ENCODE peak calls at places on chromosomes 5 and 9, in four cellular contexts. One of them, this sample, is unnamed.

GRCh38 chr9:76757274-76757673 is 7.0 kb upstream of the PCA3 start:
- DNase-seq in T47D: no peak
- DNase-seq in NCI-H446 treated with DMSO at 0.1 percent for 48 hours: no peak
- DNase-seq in T-cell: no peak
- DNase-seq in this sample: no peak

GRCh38 chr5:6175172-6175855 is 203.0 kb downstream of the MED10 start:
- DNase-seq in NCI-H446 treated with DMSO at 0.1 percent for 48 hours: no peak
- DNase-seq in T-cell: no peak
- DNase-seq in T47D: no peak
- DNase-seq in this sample: no peak

GRCh38 chr9:132244582-132245455 is 83.0 kb downstream of the NTNG2 start:
- DNase-seq in T-cell: no peak
- DNase-seq in NCI-H446 treated with DMSO at 0.1 percent for 48 hours: no peak
- DNase-seq in T47D: no peak
- DNase-seq in this sample: no peak

GRCh38 chr5:169856571-169856970 is 123.7 kb downstream of the INSYN2B start:
- DNase-seq in NCI-H446 treated with DMSO at 0.1 percent for 48 hours: no peak
- DNase-seq in T-cell: no peak
- DNase-seq in T47D: no peak
- DNase-seq in this sample: no peak

GRCh38 chr9:76895186-76895585 is 10.7 kb downstream of the PRUNE2 start:
- DNase-seq in NCI-H446 treated with DMSO at 0.1 percent for 48 hours: no peak
- DNase-seq in T47D: no peak
- DNase-seq in T-cell: no peak
- DNase-seq in this sample: no peak

GRCh38 chr9:115234094-115234493 is 116.1 kb upstream of the TNC start:
- DNase-seq in T-cell: no peak
- DNase-seq in T47D: no peak
- DNase-seq in NCI-H446 treated with DMSO at 0.1 percent for 48 hours: no peak
- DNase-seq in this sample: no peak

GRCh38 chr5:166505546-166505945 is 1785.9 kb upstream of the WWC1 start:
- DNase-seq in NCI-H446 treated with DMSO at 0.1 percent for 48 hours: no peak
- DNase-seq in T-cell: no peak
- DNase-seq in T47D: no peak
- DNase-seq in this sample: no peak

GRCh38 chr5:177402271-177403043 is 2.0 kb upstream of the PFN3 start:
- DNase-seq in T-cell: peak
- DNase-seq in T47D: peak
- DNase-seq in NCI-H446 treated with DMSO at 0.1 percent for 48 hours: no peak
- DNase-seq in this sample: peak

GRCh38 chr9:27377147-27377807 is 80.3 kb upstream of the EQTN start:
- DNase-seq in T47D: no peak
- DNase-seq in T-cell: no peak
- DNase-seq in NCI-H446 treated with DMSO at 0.1 percent for 48 hours: no peak
- DNase-seq in this sample: no peak

GRCh38 chr5:150022681-150023080 is 22.1 kb downstream of the HMGXB3 start:
- DNase-seq in T-cell: no peak
- DNase-seq in T47D: no peak
- DNase-seq in NCI-H446 treated with DMSO at 0.1 percent for 48 hours: no peak
- DNase-seq in this sample: no peak

GRCh38 chr9:13213337-13213736 is 66.2 kb downstream of the MPDZ start:
- DNase-seq in NCI-H446 treated with DMSO at 0.1 percent for 48 hours: peak
- DNase-seq in T-cell: no peak
- DNase-seq in T47D: peak
- DNase-seq in this sample: no peak

GRCh38 chr5:84642795-84643194 is 258.1 kb upstream of the EDIL3 start:
- DNase-seq in T47D: no peak
- DNase-seq in T-cell: no peak
- DNase-seq in NCI-H446 treated with DMSO at 0.1 percent for 48 hours: no peak
- DNase-seq in this sample: no peak

GRCh38 chr5:158384535-158385421 is 525.8 kb upstream of the CLINT1 start:
- DNase-seq in T47D: no peak
- DNase-seq in T-cell: no peak
- DNase-seq in NCI-H446 treated with DMSO at 0.1 percent for 48 hours: no peak
- DNase-seq in this sample: no peak

GRCh38 chr5:173108914-173109313 is 35.4 kb upstream of the BNIP1 start:
- DNase-seq in NCI-H446 treated with DMSO at 0.1 percent for 48 hours: no peak
- DNase-seq in T-cell: no peak
- DNase-seq in T47D: no peak
- DNase-seq in this sample: no peak

GRCh38 chr5:16321284-16321683 is 141.7 kb upstream of the MARCHF11 start:
- DNase-seq in T47D: no peak
- DNase-seq in T-cell: no peak
- DNase-seq in NCI-H446 treated with DMSO at 0.1 percent for 48 hours: no peak
- DNase-seq in this sample: no peak

GRCh38 chr9:74771262-74771585 is 116.5 kb downstream of the TRPM6 start:
- DNase-seq in NCI-H446 treated with DMSO at 0.1 percent for 48 hours: no peak
- DNase-seq in T-cell: no peak
- DNase-seq in T47D: no peak
- DNase-seq in this sample: no peak

GRCh38 chr9:130142635-130143034 is 29.6 kb upstream of the NCS1 start:
- DNase-seq in T-cell: no peak
- DNase-seq in NCI-H446 treated with DMSO at 0.1 percent for 48 hours: no peak
- DNase-seq in T47D: peak
- DNase-seq in this sample: no peak

GRCh38 chr5:162052671-162053070 is 14.9 kb upstream of the GABRG2 start:
- DNase-seq in NCI-H446 treated with DMSO at 0.1 percent for 48 hours: no peak
- DNase-seq in T47D: no peak
- DNase-seq in T-cell: no peak
- DNase-seq in this sample: no peak

GRCh38 chr9:116870566-116870965 is 183.5 kb downstream of the TRIM32 start:
- DNase-seq in T-cell: no peak
- DNase-seq in T47D: peak
- DNase-seq in NCI-H446 treated with DMSO at 0.1 percent for 48 hours: no peak
- DNase-seq in this sample: no peak

GRCh38 chr5:144510845-144511580 is 340.3 kb downstream of the KCTD16 start:
- DNase-seq in NCI-H446 treated with DMSO at 0.1 percent for 48 hours: no peak
- DNase-seq in T-cell: no peak
- DNase-seq in T47D: no peak
- DNase-seq in this sample: no peak

GRCh38 chr9:95516221-95516735 is 493 bp downstream of the PTCH1 start:
- DNase-seq in T-cell: no peak
- DNase-seq in NCI-H446 treated with DMSO at 0.1 percent for 48 hours: no peak
- DNase-seq in T47D: no peak
- DNase-seq in this sample: no peak

GRCh38 chr5:139994234-139994633 is 48.9 kb downstream of the NRG2 start:
- DNase-seq in T-cell: no peak
- DNase-seq in NCI-H446 treated with DMSO at 0.1 percent for 48 hours: no peak
- DNase-seq in T47D: no peak
- DNase-seq in this sample: no peak

GRCh38 chr9:90546200-90546599 is 96.4 kb downstream of the DIRAS2 start:
- DNase-seq in NCI-H446 treated with DMSO at 0.1 percent for 48 hours: peak
- DNase-seq in T-cell: no peak
- DNase-seq in T47D: peak
- DNase-seq in this sample: no peak

GRCh38 chr9:93907551-93908199 is 47.5 kb downstream of the BARX1 start:
- DNase-seq in T-cell: no peak
- DNase-seq in NCI-H446 treated with DMSO at 0.1 percent for 48 hours: no peak
- DNase-seq in T47D: no peak
- DNase-seq in this sample: no peak

GRCh38 chr5:936149-937144 is 43.8 kb downstream of the TRIP13 start:
- DNase-seq in NCI-H446 treated with DMSO at 0.1 percent for 48 hours: no peak
- DNase-seq in T-cell: no peak
- DNase-seq in T47D: no peak
- DNase-seq in this sample: no peak

GRCh38 chr5:108216890-108217289 is 165.0 kb downstream of the FBXL17 start:
- DNase-seq in T47D: no peak
- DNase-seq in NCI-H446 treated with DMSO at 0.1 percent for 48 hours: no peak
- DNase-seq in T-cell: no peak
- DNase-seq in this sample: no peak

GRCh38 chr5:164256351-164256750 is 750.9 kb downstream of the MAT2B start:
- DNase-seq in T47D: no peak
- DNase-seq in T-cell: no peak
- DNase-seq in NCI-H446 treated with DMSO at 0.1 percent for 48 hours: no peak
- DNase-seq in this sample: no peak

GRCh38 chr9:110752766-110753165 is 84.2 kb downstream of the MUSK start:
- DNase-seq in T47D: peak
- DNase-seq in T-cell: no peak
- DNase-seq in NCI-H446 treated with DMSO at 0.1 percent for 48 hours: peak
- DNase-seq in this sample: no peak

GRCh38 chr9:110066929-110067716 is 140.8 kb downstream of the C9orf152 start:
- DNase-seq in NCI-H446 treated with DMSO at 0.1 percent for 48 hours: no peak
- DNase-seq in T-cell: no peak
- DNase-seq in T47D: no peak
- DNase-seq in this sample: no peak

GRCh38 chr9:34991833-34992375 is 2.4 kb downstream of the DNAJB5 start:
- DNase-seq in T-cell: no peak
- DNase-seq in T47D: no peak
- DNase-seq in NCI-H446 treated with DMSO at 0.1 percent for 48 hours: no peak
- DNase-seq in this sample: no peak

GRCh38 chr5:67173959-67174358 is 22.6 kb downstream of the CD180 start:
- DNase-seq in NCI-H446 treated with DMSO at 0.1 percent for 48 hours: no peak
- DNase-seq in T47D: no peak
- DNase-seq in T-cell: no peak
- DNase-seq in this sample: no peak

GRCh38 chr5:141976176-141976575 is 7.3 kb downstream of the RNF14 start:
- DNase-seq in T47D: no peak
- DNase-seq in T-cell: no peak
- DNase-seq in NCI-H446 treated with DMSO at 0.1 percent for 48 hours: no peak
- DNase-seq in this sample: no peak

GRCh38 chr9:93089481-93089991 is 6.5 kb upstream of the CARD19 start:
- DNase-seq in T47D: no peak
- DNase-seq in T-cell: no peak
- DNase-seq in NCI-H446 treated with DMSO at 0.1 percent for 48 hours: no peak
- DNase-seq in this sample: no peak

This sample was measured in effector CD4-positive, alpha-beta T cell.